ENCODE peak calls at places on chromosome 2, in eight cellular contexts. E, N, X, D, L, B, K and Z are unnamed samples. For H3K4me1, the result is how much of the 10 kb centered on the place peaks cover.

GRCh38 chr2:197311521-197312033 is 997 bp upstream of the ANKRD44 start:
- DNase-seq in E (no peak), L (no peak), D (no peak), X (no peak), B (no peak), K (no peak), N (no peak), Z (no peak)

GRCh38 chr2:8268172-8268783 is 413.6 kb upstream of the ID2 start:
- DNase-seq in K (no peak), D (no peak), X (no peak), E (no peak), B (no peak), N (no peak), L (no peak), Z (no peak)

GRCh38 chr2:156663757-156664409 is 227.7 kb downstream of the GPD2 start:
- DNase-seq in E (no peak), N (no peak), L (no peak), X (no peak), D (no peak), K (no peak), B (no peak), Z (no peak)

GRCh38 chr2:31081497-31081896 is 56.7 kb downstream of the GALNT14 start:
- DNase-seq in L (no peak), K (no peak), N (no peak), X (no peak), E (no peak), B (no peak), D (no peak), Z (no peak)

GRCh38 chr2:146844226-146844990 is 1000.4 kb upstream of the ACVR2A start:
- DNase-seq in N (no peak), B (no peak), D (no peak), L (no peak), E (peak), K (no peak), X (no peak), Z (no peak)

GRCh38 chr2:159128191-159128590 is 158.3 kb downstream of the WDSUB1 start:
- DNase-seq in E (no peak), N (no peak), B (no peak), L (no peak), K (no peak), X (no peak), D (no peak), Z (no peak)

GRCh38 chr2:49105506-49105905 is 48.8 kb downstream of the FSHR start:
- DNase-seq in X (no peak), E (no peak), D (no peak), B (no peak), N (no peak), L (no peak), K (no peak), Z (no peak)

GRCh38 chr2:126736133-126736874 is 80.3 kb downstream of the GYPC start:
- DNase-seq in D (no peak), B (no peak), K (no peak), L (no peak), E (peak), X (no peak), N (no peak), Z (peak)

GRCh38 chr2:60552096-60552850 is 1.2 kb downstream of the BCL11A start:
- DNase-seq in E (no peak), X (peak), K (no peak), B (no peak), L (no peak), D (no peak), N (no peak), Z (no peak)

GRCh38 chr2:181457741-181458425 is 697 bp downstream of the ITGA4 start:
- DNase-seq in K (no peak), B (no peak), X (peak), L (no peak), D (peak), E (peak), N (no peak), Z (no peak)

GRCh38 chr2:10414000-10414451 is 34.1 kb downstream of the ODC1 start:
- DNase-seq in K (no peak), L (peak), N (no peak), E (peak), D (no peak), B (peak), X (peak), Z (no peak)

GRCh38 chr2:226031078-226031937 is 631.8 kb downstream of the NYAP2 start:
- DNase-seq in B (peak), D (no peak), N (no peak), L (peak), X (peak), E (peak), K (peak), Z (no peak)

GRCh38 chr2:166653185-166653813 is 159.2 kb upstream of the SCN7A start:
- DNase-seq in X (no peak), E (peak), K (no peak), N (no peak), L (no peak), B (no peak), D (no peak), Z (no peak)

GRCh38 chr2:161725297-161725696 is 101.1 kb downstream of the SLC4A10 start:
- DNase-seq in L (no peak), B (no peak), D (no peak), E (no peak), X (no peak), N (no peak), K (no peak), Z (no peak)

GRCh38 chr2:9690252-9690651 is 59.5 kb upstream of the YWHAQ start:
- DNase-seq in N (no peak), X (no peak), B (peak), D (no peak), E (peak), L (no peak), K (no peak), Z (no peak)

GRCh38 chr2:207514451-207514850 is 15.3 kb upstream of the CREB1 start:
- DNase-seq in N (no peak), X (no peak), L (no peak), D (no peak), B (no peak), E (no peak), K (no peak), Z (no peak)

GRCh38 chr2:207515671-207516070 is 14.1 kb upstream of the CREB1 start:
- DNase-seq in E (no peak), X (no peak), B (no peak), D (no peak), L (no peak), K (no peak), N (no peak), Z (no peak)

GRCh38 chr2:207513577-207514257 is 16.0 kb upstream of the CREB1 start:
- DNase-seq in N (no peak), D (no peak), X (no peak), L (no peak), E (peak), B (no peak), K (no peak), Z (peak)

GRCh38 chr2:207511851-207512250 is 17.9 kb upstream of the CREB1 start:
- DNase-seq in E (no peak), X (no peak), B (no peak), L (no peak), N (no peak), K (no peak), D (no peak), Z (no peak)

GRCh38 chr2:207512356-207512755 is 17.4 kb upstream of the CREB1 start:
- DNase-seq in E (no peak), L (no peak), K (no peak), D (no peak), N (no peak), X (no peak), B (no peak), Z (peak)
- H3K4me1 ChIP-seq in E (under half), L (under half), K (under half), D (under half), N (under half), X (under half), B (under half), Z (under half)

DNA sequence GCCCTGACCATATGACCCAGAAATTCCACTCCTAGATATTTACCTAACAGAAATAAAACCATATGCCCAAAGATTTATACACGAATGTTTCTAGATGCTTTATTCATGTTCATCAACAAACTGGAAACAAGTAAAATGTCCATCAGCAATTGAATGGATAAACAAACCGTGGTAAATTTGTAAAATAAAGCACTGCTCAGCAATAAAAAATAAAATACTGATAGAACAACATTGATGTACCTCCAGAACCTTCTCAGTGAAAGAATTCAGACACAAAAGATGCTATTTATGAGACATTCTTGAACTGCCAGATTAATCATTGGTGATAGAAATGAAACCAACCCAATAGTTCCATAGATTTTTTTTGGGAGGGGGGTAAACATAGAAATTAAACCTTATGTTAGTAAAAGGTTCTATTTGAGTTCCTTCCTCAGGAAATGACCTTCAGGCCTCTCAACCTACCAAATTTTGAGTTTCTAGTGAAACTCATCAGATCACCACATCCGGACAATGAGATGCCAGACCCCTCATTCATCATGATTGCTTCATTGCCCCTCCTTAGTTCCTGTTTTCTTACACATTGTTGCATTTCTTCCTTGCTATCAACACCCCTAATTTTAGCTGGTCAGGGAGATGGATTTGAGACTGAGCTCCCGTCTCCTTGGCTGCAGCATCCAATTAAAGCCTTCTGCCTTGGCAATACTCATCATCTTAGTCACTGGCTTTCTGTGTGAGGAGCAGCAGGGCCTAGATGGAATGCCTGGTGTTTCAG is 203.5 kb downstream of the LPIN1 start:
- DNase-seq in E (no peak), L (no peak), B (no peak), X (no peak), N (no peak), K (no peak), D (no peak), Z (no peak)
- H3K4me3 ChIP-seq in E (no peak), L (no peak), B (no peak), X (no peak), N (no peak), K (no peak), D (no peak), Z (no peak)

GRCh38 chr2:26509141-26509540 is 31.2 kb upstream of the OTOF start:
- DNase-seq in D (no peak), K (no peak), E (no peak), N (no peak), X (no peak), B (no peak), L (no peak), Z (no peak)

GRCh38 chr2:26504002-26504401 is 26.1 kb upstream of the OTOF start:
- DNase-seq in X (no peak), L (no peak), E (no peak), N (no peak), B (no peak), K (no peak), D (no peak), Z (no peak)

GRCh38 chr2:26506279-26506678 is 28.4 kb upstream of the OTOF start:
- DNase-seq in B (no peak), N (no peak), L (no peak), E (no peak), X (no peak), D (no peak), K (no peak), Z (no peak)

GRCh38 chr2:26500406-26500805 is 22.5 kb upstream of the OTOF start:
- DNase-seq in D (no peak), N (no peak), B (no peak), K (no peak), L (no peak), X (no peak), E (no peak), Z (no peak)

DNA sequence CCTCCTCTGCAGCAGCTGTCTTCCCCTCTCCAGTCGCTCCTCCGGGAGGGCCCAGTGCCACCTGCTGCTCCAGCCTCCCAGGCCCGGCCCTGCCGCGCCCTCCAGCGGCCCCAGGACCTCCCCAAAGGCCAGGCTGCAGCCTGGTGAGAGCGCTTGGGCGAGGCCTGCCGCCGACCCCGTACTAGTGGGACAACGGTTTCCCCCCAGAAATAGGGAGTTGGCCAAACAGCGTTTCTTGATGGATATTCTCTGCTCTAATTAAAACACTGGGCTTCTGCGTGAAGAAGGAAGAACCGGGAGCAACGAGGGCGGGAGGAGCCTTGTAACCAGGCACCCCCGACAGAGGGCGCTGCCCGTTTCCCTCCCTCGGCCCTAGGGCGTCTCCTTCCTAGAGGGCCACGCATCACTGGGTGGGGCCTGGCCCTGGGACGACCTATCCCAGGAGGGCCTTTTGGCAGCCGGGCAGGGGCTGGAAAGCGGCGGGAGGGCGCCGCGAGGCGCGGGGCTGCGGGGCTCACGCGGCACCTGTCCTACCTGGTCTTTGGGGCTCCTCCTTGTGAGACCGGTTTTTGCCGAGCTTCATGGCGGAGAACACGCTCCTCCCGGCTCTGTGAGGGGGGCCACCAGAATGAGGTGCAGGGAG is 25.4 kb upstream of the OTOF start:
- DNase-seq in L (peak), D (no peak), N (no peak), X (peak), E (peak), B (peak), K (peak), Z (no peak)
- TF ChIP-seq POLR2A in L (no peak), D (no peak), N (peak), X (peak), E (no peak), B (no peak), K (peak), Z (no peak)

DNA sequence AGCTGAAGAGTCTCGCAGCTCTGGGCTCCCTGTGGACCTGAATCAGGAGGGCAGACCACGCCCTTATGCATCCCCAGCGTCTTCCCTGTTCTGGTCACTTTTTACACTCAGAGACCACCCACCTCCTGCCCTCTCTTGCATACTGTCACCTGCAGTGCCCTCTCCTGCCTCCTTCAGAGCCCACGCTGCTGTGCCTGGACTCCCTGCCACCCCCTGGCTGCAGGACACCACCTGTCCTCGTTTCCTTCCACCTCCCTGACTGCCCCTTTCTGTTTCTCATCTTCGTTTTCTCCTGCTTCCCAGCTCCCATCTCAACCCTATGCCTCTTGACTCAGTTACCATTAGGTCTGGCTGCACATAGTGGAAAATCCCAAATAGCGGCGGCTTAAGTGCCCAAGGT is 9.2 kb upstream of the INHBB start:
- DNase-seq in K (no peak), X (no peak), L (no peak), B (no peak), E (no peak), D (no peak), N (no peak), Z (no peak)
- H3K4me1 ChIP-seq in K (under half), X (under half), L (under half), B (under half), E (under half), D (under half), N (under half), Z (under half)

GRCh38 chr2:215619022-215619958 is 183.4 kb upstream of the FN1 start:
- DNase-seq in N (no peak), X (no peak), L (no peak), D (no peak), B (no peak), K (peak), E (peak), Z (no peak)
- H3K4me3 ChIP-seq in N (no peak), X (no peak), L (no peak), D (no peak), B (no peak), K (no peak), E (no peak), Z (peak)

GRCh38 chr2:24273598-24273997 is 86.7 kb downstream of the ITSN2 start:
- DNase-seq in B (no peak), L (no peak), D (no peak), N (no peak), E (no peak), K (no peak), X (no peak), Z (no peak)

GRCh38 chr2:24272907-24273306 is 87.4 kb downstream of the ITSN2 start:
- DNase-seq in K (no peak), D (no peak), N (no peak), B (no peak), X (no peak), E (no peak), L (no peak), Z (no peak)

GRCh38 chr2:24280161-24280560 is 80.2 kb downstream of the ITSN2 start:
- DNase-seq in B (no peak), L (no peak), D (no peak), N (no peak), X (no peak), E (no peak), K (no peak), Z (no peak)

GRCh38 chr2:24274809-24275208 is 85.5 kb downstream of the ITSN2 start:
- DNase-seq in K (no peak), D (no peak), E (no peak), N (no peak), B (no peak), L (no peak), X (no peak), Z (no peak)

DNA sequence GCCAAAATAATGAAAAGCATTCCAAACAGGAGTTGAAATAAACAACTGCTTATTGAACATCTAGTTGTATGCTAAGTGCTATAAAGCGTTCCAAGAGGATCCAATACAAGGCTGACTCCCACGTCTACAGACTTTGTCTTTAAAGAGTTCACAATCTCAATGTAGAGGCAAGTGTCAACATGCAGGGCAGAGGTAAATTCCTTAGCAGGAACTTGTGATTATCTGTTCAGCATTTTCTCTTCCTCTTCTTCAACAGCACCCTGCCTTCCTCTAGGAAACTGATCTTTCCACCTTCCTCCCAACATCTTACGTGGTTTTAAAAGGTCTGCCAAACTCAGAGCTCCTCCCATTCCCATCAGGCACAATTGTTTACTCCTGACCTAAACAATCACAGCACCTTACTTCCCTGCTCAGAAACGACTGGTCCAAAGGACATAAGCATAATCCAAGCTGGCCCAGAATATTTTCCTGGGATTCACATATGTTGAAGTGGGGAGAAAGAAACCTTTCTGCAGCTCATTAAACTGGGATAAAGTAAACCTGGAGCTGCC is 83.9 kb downstream of the ITSN2 start:
- DNase-seq in B (no peak), L (no peak), E (peak), K (no peak), X (no peak), D (no peak), N (no peak), Z (no peak)
- TF ChIP-seq POLR2A in B (no peak), L (no peak), E (no peak), K (no peak), X (no peak), D (no peak), N (no peak), Z (no peak)

DNA sequence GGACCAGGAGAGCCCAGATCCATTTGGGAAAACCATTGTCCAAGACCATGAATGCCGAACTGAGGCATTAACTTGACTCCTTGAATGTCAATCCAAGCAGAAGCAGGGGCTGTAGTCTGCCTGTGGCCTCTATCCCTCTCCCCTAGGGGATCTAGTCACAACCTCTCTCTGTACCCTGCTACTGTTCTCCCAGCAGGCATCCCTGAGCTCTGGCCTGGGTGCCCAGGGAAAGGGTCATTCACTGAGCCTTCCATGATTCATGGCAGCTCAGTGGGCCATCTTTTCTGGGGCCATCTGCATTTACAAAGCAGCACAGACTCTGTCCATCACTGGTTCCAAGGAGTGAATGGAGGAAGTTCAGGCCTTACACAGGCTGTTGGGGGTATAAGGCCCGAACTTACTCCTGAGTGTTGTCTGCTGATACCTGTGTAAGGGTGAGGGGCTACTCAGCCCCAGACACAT is 151.8 kb downstream of the ZFP36L2 start:
- DNase-seq in E (no peak), D (no peak), B (no peak), N (no peak), K (no peak), L (no peak), X (no peak), Z (no peak)
- H3K4me1 ChIP-seq in E (under half), D (under half), B (under half), N (under half), K (under half), L (under half), X (under half), Z (half or more)

DNA sequence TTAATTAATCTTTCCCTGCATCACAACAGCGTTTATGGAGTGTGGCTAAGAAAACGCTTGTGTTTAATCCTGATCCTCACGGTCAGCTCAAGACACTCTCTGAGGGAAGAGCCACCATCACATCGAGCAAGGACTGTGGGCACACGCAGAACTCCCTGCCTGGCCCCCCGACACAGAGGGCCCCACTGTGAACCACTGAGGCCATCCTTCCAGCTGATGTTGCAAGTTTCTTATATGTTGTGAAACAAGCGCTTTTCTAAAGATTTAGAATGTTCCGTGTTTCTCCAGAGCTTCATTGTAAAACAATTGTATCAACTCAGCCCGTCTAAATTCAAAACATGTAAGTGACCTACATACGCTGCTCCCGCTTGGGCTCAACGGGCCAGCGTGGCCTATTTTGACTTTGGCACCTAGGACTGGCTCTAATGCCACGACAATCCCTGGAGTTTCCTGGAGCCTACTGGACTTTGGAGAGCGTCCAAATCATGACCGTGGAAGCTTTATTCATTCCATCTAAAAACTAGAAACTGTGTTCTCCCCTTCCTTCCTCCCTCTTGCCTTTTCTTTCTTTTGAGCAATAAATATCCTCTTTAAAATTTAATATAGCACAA is 34.9 kb downstream of the SERPINE2 start:
- DNase-seq in D (no peak), B (no peak), X (peak), N (no peak), K (no peak), L (no peak), E (no peak), Z (no peak)
- H3K4me3 ChIP-seq in D (no peak), B (no peak), X (no peak), N (no peak), K (no peak), L (no peak), E (no peak), Z (no peak)